ENCODE peak calls at places on chromosomes 1 and 21, in five cellular contexts. One of them, this sample, is unnamed.

GRCh38 chr1:15833069-15833679 is 14.3 kb upstream of the SPEN start:
- DNase-seq in HepG2: no peak
- DNase-seq in K562: no peak
- DNase-seq in H1: no peak
- DNase-seq in GM12878: no peak
- DNase-seq in this sample: no peak

GRCh38 chr1:21573971-21574458 is 64.8 kb downstream of the ALPL start:
- DNase-seq in GM12878: no peak
- DNase-seq in K562: peak
- DNase-seq in H1: peak
- DNase-seq in HepG2: peak
- DNase-seq in this sample: peak

GRCh38 chr1:162855461-162856150 is 5.4 kb downstream of the CCDC190 start:
- DNase-seq in H1: no peak
- DNase-seq in K562: no peak
- DNase-seq in GM12878: no peak
- DNase-seq in HepG2: no peak
- DNase-seq in this sample: no peak

GRCh38 chr1:172002725-172003345 is 161.5 kb downstream of the DNM3 start:
- DNase-seq in GM12878: peak
- DNase-seq in H1: no peak
- DNase-seq in HepG2: peak
- DNase-seq in K562: peak
- DNase-seq in this sample: peak

GRCh38 chr1:40636777-40637176 is 28.7 kb downstream of the RIMS3 start:
- DNase-seq in GM12878: no peak
- DNase-seq in K562: no peak
- DNase-seq in H1: no peak
- DNase-seq in HepG2: no peak
- DNase-seq in this sample: peak

GRCh38 chr1:89598450-89599331 is 34.2 kb upstream of the LRRC8C start:
- DNase-seq in H1: peak
- DNase-seq in GM12878: no peak
- DNase-seq in K562: peak
- DNase-seq in HepG2: peak
- DNase-seq in this sample: peak

GRCh38 chr1:152167835-152168534 is 9.0 kb upstream of the RPTN start:
- DNase-seq in K562: no peak
- DNase-seq in H1: no peak
- DNase-seq in GM12878: no peak
- DNase-seq in HepG2: peak
- DNase-seq in this sample: no peak

GRCh38 chr1:201084171-201084766 is 28.0 kb downstream of the CACNA1S start:
- DNase-seq in K562: no peak
- DNase-seq in H1: no peak
- DNase-seq in HepG2: no peak
- DNase-seq in GM12878: no peak
- DNase-seq in this sample: no peak

GRCh38 chr1:205301220-205301821 is 20.2 kb downstream of the NUAK2 start:
- DNase-seq in H1: peak
- DNase-seq in HepG2: peak
- DNase-seq in K562: no peak
- DNase-seq in GM12878: no peak
- DNase-seq in this sample: no peak

GRCh38 chr1:32361674-32362473 is 411 bp downstream of the FAM229A start:
- DNase-seq in HepG2: no peak
- DNase-seq in K562: no peak
- DNase-seq in GM12878: no peak
- DNase-seq in H1: peak
- DNase-seq in this sample: peak

GRCh38 chr1:234296481-234296880 is 76.8 kb upstream of the COA6 start:
- DNase-seq in K562: no peak
- DNase-seq in H1: no peak
- DNase-seq in GM12878: no peak
- DNase-seq in HepG2: no peak
- DNase-seq in this sample: no peak

GRCh38 chr1:56145524-56145923 is 433.8 kb downstream of the PLPP3 start:
- DNase-seq in H1: no peak
- DNase-seq in GM12878: no peak
- DNase-seq in HepG2: no peak
- DNase-seq in K562: no peak
- DNase-seq in this sample: no peak

GRCh38 chr1:88655685-88656299 is 28.3 kb upstream of the PKN2 start:
- DNase-seq in H1: no peak
- DNase-seq in HepG2: peak
- DNase-seq in GM12878: no peak
- DNase-seq in K562: peak
- DNase-seq in this sample: peak

GRCh38 chr1:115534106-115534505 is 107.7 kb upstream of the VANGL1 start:
- DNase-seq in H1: no peak
- DNase-seq in K562: no peak
- DNase-seq in HepG2: no peak
- DNase-seq in GM12878: no peak
- DNase-seq in this sample: no peak

GRCh38 chr1:35111106-35111505 is 31.9 kb downstream of the ZMYM1 start:
- DNase-seq in HepG2: peak
- DNase-seq in H1: no peak
- DNase-seq in K562: no peak
- DNase-seq in GM12878: no peak
- DNase-seq in this sample: no peak

GRCh38 chr21:27094182-27094948 is 127.5 kb upstream of the ADAMTS5 start:
- DNase-seq in GM12878: no peak
- DNase-seq in H1: no peak
- DNase-seq in HepG2: no peak
- DNase-seq in K562: no peak
- DNase-seq in this sample: no peak

GRCh38 chr1:77762072-77762476 is 2.4 kb upstream of the USP33 start:
- DNase-seq in K562: peak
- DNase-seq in H1: no peak
- DNase-seq in GM12878: no peak
- DNase-seq in HepG2: peak
- DNase-seq in this sample: no peak

GRCh38 chr1:217574265-217574949 is 56.5 kb downstream of the GPATCH2 start:
- DNase-seq in HepG2: peak
- DNase-seq in K562: no peak
- DNase-seq in H1: no peak
- DNase-seq in GM12878: no peak
- DNase-seq in this sample: no peak

GRCh38 chr1:118459871-118460270 is 274.8 kb upstream of the SPAG17 start:
- DNase-seq in H1: no peak
- DNase-seq in HepG2: no peak
- DNase-seq in K562: no peak
- DNase-seq in GM12878: no peak
- DNase-seq in this sample: no peak

GRCh38 chr1:6459850-6460265 is 6.1 kb downstream of the TNFRSF25 start:
- DNase-seq in K562: peak
- DNase-seq in GM12878: no peak
- DNase-seq in HepG2: no peak
- DNase-seq in H1: no peak
- DNase-seq in this sample: no peak

GRCh38 chr1:203351037-203351625 is at the start of gene FMOD:
- DNase-seq in HepG2: no peak
- DNase-seq in H1: no peak
- DNase-seq in K562: peak
- DNase-seq in GM12878: no peak
- DNase-seq in this sample: no peak

GRCh38 chr1:5659606-5660005 is 332.6 kb downstream of the NPHP4 start:
- DNase-seq in HepG2: no peak
- DNase-seq in H1: no peak
- DNase-seq in GM12878: no peak
- DNase-seq in K562: no peak
- DNase-seq in this sample: no peak

GRCh38 chr1:221740941-221741363 is 937 bp downstream of the DUSP10 start:
- DNase-seq in GM12878: no peak
- DNase-seq in K562: no peak
- DNase-seq in H1: no peak
- DNase-seq in HepG2: no peak
- DNase-seq in this sample: peak

DNA sequence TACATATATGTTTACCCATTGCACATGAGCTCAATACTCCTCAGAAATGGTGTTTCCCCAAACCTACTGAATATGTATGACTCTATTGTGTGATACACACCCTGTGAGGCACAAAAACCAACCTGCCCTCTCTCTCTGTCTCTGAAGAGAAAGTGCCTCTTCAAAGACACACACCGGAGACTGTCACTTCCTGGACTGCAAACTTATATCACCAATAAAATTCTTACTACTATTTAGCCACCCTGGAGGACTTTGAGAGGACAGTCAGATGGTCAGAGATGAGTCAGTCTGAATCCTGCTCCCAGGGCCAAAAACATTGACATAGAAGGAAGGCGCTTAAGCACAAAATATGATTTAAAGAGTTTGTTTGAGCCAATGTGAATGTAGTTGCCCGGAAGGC is 110.4 kb downstream of the PPIAL4G start:
- DNase-seq in H1: no peak
- DNase-seq in K562: no peak
- DNase-seq in HepG2: peak
- DNase-seq in GM12878: no peak
- DNase-seq in this sample: no peak
- TF ChIP-seq TAF1 in H1: no peak
- TF ChIP-seq TAF1 in K562: no peak
- TF ChIP-seq TAF1 in HepG2: no peak
- TF ChIP-seq TAF1 in GM12878: no peak
- TF ChIP-seq TAF1 in this sample: no peak

GRCh38 chr1:147618077-147618569 is 52.2 kb downstream of the ACP6 start:
- DNase-seq in H1: no peak
- DNase-seq in K562: no peak
- DNase-seq in HepG2: no peak
- DNase-seq in GM12878: no peak
- DNase-seq in this sample: no peak
- TF ChIP-seq USF2 in H1: no peak
- TF ChIP-seq USF2 in K562: no peak
- TF ChIP-seq USF2 in HepG2: no peak
- TF ChIP-seq USF2 in GM12878: no peak
- TF ChIP-seq USF2 in this sample: no peak

GRCh38 chr1:2347907-2348306 is 43.4 kb downstream of the MORN1 start:
- DNase-seq in K562: no peak
- DNase-seq in GM12878: no peak
- DNase-seq in H1: no peak
- DNase-seq in HepG2: no peak
- DNase-seq in this sample: no peak
- TF ChIP-seq TAF1 in K562: no peak
- TF ChIP-seq TAF1 in GM12878: no peak
- TF ChIP-seq TAF1 in H1: no peak
- TF ChIP-seq TAF1 in HepG2: no peak
- TF ChIP-seq TAF1 in this sample: no peak

GRCh38 chr1:94976996-94977548 is 50.2 kb upstream of the CNN3 start:
- DNase-seq in H1: no peak
- DNase-seq in HepG2: no peak
- DNase-seq in K562: no peak
- DNase-seq in GM12878: no peak
- DNase-seq in this sample: no peak

GRCh38 chr1:94973271-94973922 is 46.5 kb upstream of the CNN3 start:
- DNase-seq in K562: no peak
- DNase-seq in H1: no peak
- DNase-seq in HepG2: no peak
- DNase-seq in GM12878: no peak
- DNase-seq in this sample: no peak

GRCh38 chr1:94971491-94971924 is 44.6 kb upstream of the CNN3 start:
- DNase-seq in H1: no peak
- DNase-seq in HepG2: no peak
- DNase-seq in GM12878: no peak
- DNase-seq in K562: no peak
- DNase-seq in this sample: no peak

GRCh38 chr1:94974824-94975223 is 47.9 kb upstream of the CNN3 start:
- DNase-seq in H1: no peak
- DNase-seq in K562: no peak
- DNase-seq in HepG2: no peak
- DNase-seq in GM12878: no peak
- DNase-seq in this sample: no peak

DNA sequence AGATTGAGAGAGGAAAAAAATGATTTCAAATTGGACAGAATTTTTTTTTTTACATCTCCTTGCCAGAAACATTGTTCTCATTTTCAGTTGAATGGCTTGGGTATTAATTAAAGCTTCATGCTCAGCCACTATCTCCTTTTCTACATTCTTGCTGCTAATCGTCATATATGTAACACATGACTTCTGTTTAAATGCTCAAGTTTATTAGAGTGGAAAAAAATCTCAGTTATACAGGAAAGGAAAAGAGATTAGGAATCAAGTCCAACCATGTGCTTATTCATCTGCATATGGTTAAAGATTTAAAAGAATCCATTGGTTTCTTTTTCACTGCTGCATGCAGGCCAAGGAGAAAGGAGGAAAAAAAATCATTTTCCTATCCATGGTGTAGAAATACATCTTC is 47.3 kb upstream of the CNN3 start:
- DNase-seq in K562: no peak
- DNase-seq in H1: no peak
- DNase-seq in GM12878: no peak
- DNase-seq in HepG2: no peak
- DNase-seq in this sample: no peak
- TF ChIP-seq USF2 in K562: no peak
- TF ChIP-seq USF2 in H1: no peak
- TF ChIP-seq USF2 in GM12878: no peak
- TF ChIP-seq USF2 in HepG2: no peak
- TF ChIP-seq USF2 in this sample: no peak